ENCODE peak calls at places on chromosomes 5 and 9, in nine cellular contexts. G, T, R, F, U, Q, V, X and H are unnamed samples. For H3K36me3, the result is how much of the 10 kb centered on the place peaks cover.

GRCh38 chr5:154478224-154478565 is at the start of gene HAND1:
- DNase-seq in G (peak), T (no peak), R (peak), F (no peak), U (peak), Q (peak), V (no peak), X (no peak), H (no peak)

GRCh38 chr5:98933446-98934072 is 4.8 kb upstream of the CHD1 start:
- DNase-seq in G (no peak), T (no peak), R (no peak), F (peak), U (no peak), Q (no peak), V (no peak), X (no peak), H (no peak)

GRCh38 chr5:169861934-169862333 is 118.4 kb downstream of the INSYN2B start:
- DNase-seq in G (no peak), T (no peak), R (peak), F (no peak), U (no peak), Q (no peak), V (peak), X (no peak), H (no peak)

GRCh38 chr5:88188458-88189132 is 80.0 kb downstream of the TMEM161B start:
- DNase-seq in G (no peak), T (no peak), R (no peak), F (peak), U (no peak), Q (no peak), V (peak), X (no peak), H (peak)

GRCh38 chr9:112002847-112003457 is 106.3 kb downstream of the UGCG start:
- DNase-seq in G (no peak), T (no peak), R (no peak), F (no peak), U (no peak), Q (no peak), V (no peak), X (no peak), H (peak)

GRCh38 chr9:134569626-134570025 is 72.0 kb upstream of the COL5A1 start:
- DNase-seq in G (peak), T (no peak), R (peak), F (no peak), U (no peak), Q (no peak), V (no peak), X (no peak), H (no peak)

GRCh38 chr5:139795074-139796001 is at the start of gene PSD2:
- DNase-seq in G (no peak), T (no peak), R (peak), F (no peak), U (no peak), Q (peak), V (peak), X (peak), H (no peak)

GRCh38 chr5:159262859-159263568 is at the start of gene UBLCP1:
- DNase-seq in G (peak), T (peak), R (peak), F (peak), U (peak), Q (peak), V (peak), X (peak), H (peak)

GRCh38 chr9:99660191-99660636 is 161.5 kb upstream of the NR4A3 start:
- DNase-seq in G (peak), T (no peak), R (no peak), F (peak), U (peak), Q (no peak), V (no peak), X (no peak), H (no peak)

GRCh38 chr9:18985464-18985951 is 47.5 kb downstream of the SAXO1 start:
- DNase-seq in G (no peak), T (no peak), R (no peak), F (no peak), U (peak), Q (no peak), V (no peak), X (no peak), H (no peak)

GRCh38 chr9:94950733-94951590 is 224.5 kb downstream of the AOPEP start:
- DNase-seq in G (no peak), T (peak), R (no peak), F (no peak), U (no peak), Q (no peak), V (no peak), X (no peak), H (no peak)

GRCh38 chr9:133855802-133856592 is 117.8 kb upstream of the SARDH start:
- DNase-seq in G (peak), T (peak), R (peak), F (no peak), U (peak), Q (no peak), V (no peak), X (no peak), H (no peak)

GRCh38 chr5:115179959-115180709 is 10.4 kb upstream of the TRIM36 start:
- DNase-seq in G (no peak), T (no peak), R (peak), F (no peak), U (no peak), Q (peak), V (peak), X (peak), H (peak)

GRCh38 chr5:103371046-103371603 is 112.6 kb downstream of the MACIR start:
- DNase-seq in G (no peak), T (no peak), R (no peak), F (no peak), U (no peak), Q (no peak), V (no peak), X (no peak), H (no peak)

GRCh38 chr9:88952086-88952615 is 39.1 kb upstream of the S1PR3 start:
- DNase-seq in G (no peak), T (no peak), R (no peak), F (no peak), U (no peak), Q (no peak), V (no peak), X (no peak), H (no peak)

GRCh38 chr9:136451221-136451877 is 11.7 kb upstream of the INPP5E start:
- DNase-seq in G (no peak), T (no peak), R (no peak), F (no peak), U (no peak), Q (no peak), V (no peak), X (no peak), H (no peak)

GRCh38 chr9:136455043-136456002 is 15.7 kb upstream of the INPP5E start:
- DNase-seq in G (no peak), T (no peak), R (no peak), F (no peak), U (peak), Q (no peak), V (no peak), X (no peak), H (no peak)

GRCh38 chr9:136454026-136454796 is 14.6 kb upstream of the INPP5E start:
- DNase-seq in G (no peak), T (no peak), R (no peak), F (no peak), U (peak), Q (no peak), V (no peak), X (no peak), H (no peak)

GRCh38 chr9:136456257-136456656 is 16.6 kb upstream of the INPP5E start:
- DNase-seq in G (no peak), T (no peak), R (no peak), F (no peak), U (no peak), Q (no peak), V (no peak), X (no peak), H (no peak)

DNA sequence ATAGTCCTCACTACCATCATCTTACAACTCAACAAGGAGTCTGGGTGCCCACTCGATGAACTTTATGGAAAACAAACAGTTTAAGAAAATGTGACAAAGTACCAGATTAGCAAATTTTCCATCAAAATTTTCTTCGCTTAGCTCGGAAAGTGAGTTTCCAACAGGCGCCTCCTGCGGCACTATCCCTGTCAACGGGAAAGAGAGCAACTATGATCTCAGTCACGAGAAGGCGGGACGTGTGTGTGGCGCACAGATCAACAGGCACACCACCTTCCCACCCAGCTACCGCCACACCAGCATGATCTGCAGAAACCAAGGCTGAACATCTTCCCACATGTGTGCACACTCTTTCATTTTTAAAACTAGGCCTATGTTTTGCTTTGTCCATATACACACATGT is 13.7 kb upstream of the INPP5E start:
- DNase-seq in G (no peak), T (no peak), R (no peak), F (no peak), U (no peak), Q (no peak), V (no peak), X (no peak), H (no peak)
- H3K36me3 ChIP-seq in G (under half), T (under half), R (under half), F (half or more), U (half or more), Q (under half), V (half or more), X (half or more), H (half or more)

DNA sequence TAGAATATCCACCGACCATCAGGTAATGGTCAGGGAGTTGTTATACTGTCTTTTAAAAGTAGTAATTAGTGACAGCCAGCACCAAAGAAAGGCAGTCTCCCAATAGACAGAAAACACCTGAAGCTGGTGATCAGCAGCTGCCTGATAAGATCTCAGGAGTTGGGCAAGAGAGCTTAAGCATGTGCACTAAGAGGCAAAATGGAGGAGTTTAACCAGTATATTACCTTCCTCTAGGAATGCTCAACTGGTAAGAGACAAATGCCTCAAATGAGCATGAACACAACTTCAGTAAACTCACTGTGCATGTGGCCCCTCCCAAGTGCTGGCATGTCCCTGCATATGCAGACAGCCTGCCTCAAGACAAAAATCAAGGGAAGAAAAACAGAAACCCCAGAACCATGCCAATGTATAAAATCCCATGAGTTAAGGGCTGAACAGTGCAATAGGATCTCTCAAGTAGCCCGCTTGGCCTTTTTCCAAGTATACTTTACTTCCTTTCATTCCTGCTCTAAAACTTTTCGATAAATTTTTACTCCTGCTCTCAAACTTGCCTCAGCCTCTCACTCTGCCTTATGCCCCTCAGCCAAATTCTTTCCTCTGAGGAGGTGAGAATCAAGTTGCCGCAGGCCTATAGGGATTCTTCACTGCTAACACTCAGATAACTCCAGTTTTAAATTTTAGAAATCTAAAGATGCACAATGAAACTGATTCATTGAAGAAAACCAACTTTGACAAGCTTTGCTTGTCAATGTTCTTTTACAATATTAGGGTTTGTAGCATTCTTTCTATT is 724.8 kb upstream of the RIOK2 start:
- DNase-seq in G (no peak), T (no peak), R (no peak), F (no peak), U (no peak), Q (no peak), V (peak), X (no peak), H (no peak)
- H3K36me3 ChIP-seq in G (under half), T (under half), R (under half), F (under half), U (under half), Q (under half), V (under half), X (under half), H (under half)

DNA sequence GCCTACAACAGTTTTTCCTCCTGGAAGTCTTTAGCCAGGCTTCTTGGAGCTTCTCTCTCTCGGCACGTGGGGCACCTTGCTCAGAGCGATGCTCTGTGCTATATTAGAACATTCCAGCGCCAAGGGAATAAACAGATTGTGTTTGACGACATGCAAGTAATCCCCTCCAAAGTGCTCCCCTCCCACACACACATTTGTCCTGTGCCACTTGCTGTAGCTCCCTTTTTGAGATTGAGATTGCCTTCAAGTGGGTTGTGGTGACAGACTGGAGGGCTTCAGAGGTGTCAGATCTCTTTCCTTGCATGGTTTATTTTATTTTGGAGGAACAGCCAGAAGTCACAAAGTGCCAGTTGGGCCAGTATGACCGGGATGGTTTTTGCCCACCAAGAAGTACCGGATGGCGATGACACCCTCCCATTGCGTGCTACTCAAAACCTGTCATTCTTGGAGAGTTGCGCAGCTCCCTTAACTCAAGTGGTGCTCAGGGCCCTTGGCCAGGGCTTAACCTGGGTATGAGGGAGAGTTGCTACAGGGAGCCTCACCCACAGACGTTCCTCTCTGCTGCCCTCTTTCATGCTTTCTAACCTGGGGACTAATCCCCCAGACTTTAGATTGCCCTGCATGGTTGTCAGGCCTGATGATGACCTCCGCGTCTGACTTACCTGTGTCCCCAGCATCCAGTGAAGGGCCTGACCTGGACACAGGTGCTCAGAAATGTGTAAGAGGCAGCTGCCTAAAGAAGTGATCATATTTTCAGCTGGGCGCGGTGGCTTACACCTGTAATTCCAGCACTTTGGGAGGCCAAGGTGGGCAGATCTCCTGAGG is 18.8 kb upstream of the RPL26L1 start:
- DNase-seq in G (no peak), T (no peak), R (no peak), F (no peak), U (peak), Q (no peak), V (no peak), X (peak), H (no peak)
- H3K36me3 ChIP-seq in G (under half), T (under half), R (under half), F (half or more), U (half or more), Q (under half), V (under half), X (half or more), H (half or more)

GRCh38 chr5:14743601-14744295 is 79.2 kb downstream of the OTULIN start:
- DNase-seq in G (no peak), T (no peak), R (no peak), F (no peak), U (no peak), Q (no peak), V (peak), X (no peak), H (no peak)
- H3K36me3 ChIP-seq in G (under half), T (under half), R (under half), F (under half), U (half or more), Q (under half), V (under half), X (under half), H (under half)

GRCh38 chr9:113386571-113387393 is 10.0 kb upstream of the HDHD3 start:
- DNase-seq in G (no peak), T (no peak), R (no peak), F (no peak), U (no peak), Q (no peak), V (no peak), X (no peak), H (no peak)

GRCh38 chr9:113389451-113389850 is 11.6 kb downstream of the ALAD start:
- DNase-seq in G (no peak), T (no peak), R (no peak), F (no peak), U (no peak), Q (peak), V (no peak), X (no peak), H (no peak)

GRCh38 chr9:113390192-113390960 is 10.7 kb downstream of the ALAD start:
- DNase-seq in G (no peak), T (no peak), R (no peak), F (no peak), U (no peak), Q (peak), V (no peak), X (no peak), H (no peak)

GRCh38 chr9:113387560-113388230 is 10.9 kb upstream of the HDHD3 start:
- DNase-seq in G (no peak), T (peak), R (peak), F (no peak), U (no peak), Q (no peak), V (no peak), X (no peak), H (no peak)

GRCh38 chr9:113388833-113389232 is 12.0 kb upstream of the HDHD3 start:
- DNase-seq in G (no peak), T (peak), R (no peak), F (no peak), U (no peak), Q (peak), V (no peak), X (no peak), H (no peak)
- H3K36me3 ChIP-seq in G (under half), T (under half), R (under half), F (under half), U (half or more), Q (under half), V (under half), X (under half), H (under half)